ENCODE peak calls at places on chromosomes 5 and 9, in four cellular contexts. V is IMR-90, J is K562, S is GM12878. X is an unnamed sample.

GRCh38 chr5:170559296-170559695 is 55.5 kb downstream of the KCNIP1 start:
- DNase-seq in V (no peak), J (no peak), S (no peak), X (no peak)

GRCh38 chr5:128276537-128277216 is 193.1 kb downstream of the SLC12A2 start:
- DNase-seq in V (peak; percentile 20), J (no peak), S (no peak), X (peak; percentile 16)

GRCh38 chr9:3491450-3491849 is 34.4 kb downstream of the RFX3 start:
- DNase-seq in V (no peak), J (no peak), S (no peak), X (no peak)

GRCh38 chr5:91212336-91213092 is 170.6 kb downstream of the ARRDC3 start:
- DNase-seq in V (peak; percentile 94), J (no peak), S (no peak), X (no peak)

GRCh38 chr9:19967567-19968459 is 179.0 kb upstream of the SLC24A2 start:
- DNase-seq in V (no peak), J (no peak), S (no peak), X (no peak)

GRCh38 chr9:126080641-126081040 is 246.0 kb upstream of the MVB12B start:
- DNase-seq in V (no peak), J (no peak), S (no peak), X (no peak)

GRCh38 chr9:105572455-105572854 is 14.5 kb downstream of the FKTN start:
- DNase-seq in V (no peak), J (no peak), S (no peak), X (no peak)

GRCh38 chr5:78497573-78498533 is 137.4 kb downstream of the SCAMP1 start:
- DNase-seq in V (no peak), J (no peak), S (no peak), X (no peak)

GRCh38 chr9:133771486-133772482 is 33.6 kb upstream of the SARDH start:
- DNase-seq in V (no peak), J (no peak), S (no peak), X (no peak)

GRCh38 chr9:128689820-128690683 is 1.0 kb downstream of the SET start:
- DNase-seq in V (peak; percentile 37), J (peak; percentile 85), S (no peak), X (peak; percentile 15)

GRCh38 chr5:93883459-93883858 is 142.1 kb upstream of the POU5F2 start:
- DNase-seq in V (no peak), J (no peak), S (no peak), X (no peak)

GRCh38 chr5:163473613-163474243 is 13.3 kb downstream of the HMMR start:
- DNase-seq in V (no peak), J (no peak), S (no peak), X (peak; percentile 18)

GRCh38 chr5:98573834-98574233 is 199.6 kb upstream of the RGMB start:
- DNase-seq in V (no peak), J (no peak), S (no peak), X (no peak)

GRCh38 chr5:74361406-74362358 is 278.8 kb downstream of the ENC1 start:
- DNase-seq in V (no peak), J (no peak), S (no peak), X (no peak)

GRCh38 chr9:9003184-9003583 is 1203.6 kb upstream of the DMAC1 start:
- DNase-seq in V (no peak), J (no peak), S (no peak), X (no peak)

GRCh38 chr5:149254506-149254905 is 17.2 kb upstream of the AFAP1L1 start:
- DNase-seq in V (peak; percentile 48), J (no peak), S (no peak), X (no peak)

GRCh38 chr5:181173027-181173419 is 25.6 kb downstream of the OR2V2 start:
- DNase-seq in V (no peak), J (no peak), S (no peak), X (no peak)

GRCh38 chr5:140151068-140151718 is 23.8 kb upstream of the CYSTM1 start:
- DNase-seq in V (no peak), J (no peak), S (no peak), X (no peak)

GRCh38 chr9:129383415-129384088 is 205.5 kb upstream of the IER5L start:
- DNase-seq in V (peak; percentile 56), J (no peak), S (peak; percentile 38), X (peak; percentile 47)

GRCh38 chr9:129506892-129507291 is 114.0 kb downstream of the C9orf50 start:
- DNase-seq in V (peak; percentile 48), J (no peak), S (no peak), X (peak; percentile 29)

GRCh38 chr9:133638076-133638475 is 1.9 kb downstream of the DBH start:
- DNase-seq in V (no peak), J (no peak), S (no peak), X (no peak)

GRCh38 chr9:72441296-72442211 is 76.5 kb upstream of the ZFAND5 start:
- DNase-seq in V (peak; percentile 35), J (no peak), S (no peak), X (peak; percentile 43)

GRCh38 chr9:126838895-126839294 is 21.5 kb upstream of the ZBTB34 start:
- DNase-seq in V (no peak), J (no peak), S (peak; percentile 81), X (no peak)

GRCh38 chr9:91354846-91355245 is 6.9 kb downstream of the AUH start:
- DNase-seq in V (peak; percentile 43), J (no peak), S (no peak), X (no peak)

GRCh38 chr5:74630387-74631087 is 10.0 kb downstream of the ENC1 start:
- DNase-seq in V (peak; percentile 95), J (no peak), S (no peak), X (peak; percentile 90)

GRCh38 chr9:91757802-91758201 is 192.2 kb downstream of the ROR2 start:
- DNase-seq in V (no peak), J (no peak), S (no peak), X (no peak)

GRCh38 chr9:136538599-136539426 is 7.0 kb downstream of the NOTCH1 start:
- DNase-seq in V (no peak), J (no peak), S (no peak), X (peak; percentile 83)

GRCh38 chr5:131324311-131324710 is 60.5 kb downstream of the CDC42SE2 start:
- DNase-seq in V (no peak), J (no peak), S (no peak), X (no peak)

GRCh38 chr9:107929439-107929838 is 439.9 kb upstream of the KLF4 start:
- DNase-seq in V (peak; percentile 65), J (no peak), S (no peak), X (no peak)

DNA sequence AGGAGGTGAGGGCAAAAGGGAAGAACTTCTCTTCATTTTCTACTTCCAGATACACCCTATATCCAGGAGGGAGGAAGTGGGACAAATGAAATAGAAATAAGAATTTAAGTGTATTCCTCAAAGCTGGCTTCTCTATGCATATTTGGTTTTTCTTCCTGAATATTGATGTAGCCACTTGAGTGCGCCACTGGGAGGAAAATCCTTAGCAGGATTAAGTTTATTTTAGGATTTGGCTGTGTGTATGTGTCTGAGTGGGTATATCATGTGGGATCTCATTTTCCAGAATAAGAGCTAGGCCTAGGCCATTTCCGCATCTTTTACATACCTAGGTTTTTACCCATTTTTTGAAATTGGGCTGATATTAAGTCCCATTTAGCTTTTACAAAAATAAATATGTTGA is 42.5 kb downstream of the MAP1B start:
- DNase-seq in V (no peak), J (no peak), S (no peak), X (no peak)
- TF ChIP-seq CTCF in V (peak; percentile 29), J (peak; percentile 37), S (no peak), X (no peak)

DNA sequence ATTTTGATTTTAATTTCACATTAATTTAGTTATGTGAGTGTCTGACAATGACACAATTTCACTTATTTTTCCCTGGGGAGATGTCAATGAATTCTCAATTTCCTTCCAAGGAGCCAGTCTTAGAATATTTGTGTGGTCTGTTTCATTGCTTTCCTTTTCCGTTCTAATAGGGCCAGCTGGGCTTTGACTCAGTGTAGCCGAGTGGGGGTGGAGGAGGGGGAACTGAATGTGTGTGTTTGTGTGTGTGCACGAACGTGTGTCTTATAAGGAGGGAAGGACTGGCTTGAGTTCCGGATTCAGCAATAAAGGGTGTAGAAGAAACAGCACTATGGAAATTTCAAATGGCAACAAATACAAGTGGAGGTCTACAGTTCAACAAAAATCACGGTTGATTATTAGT is 100.1 kb downstream of the BASP1 start:
- DNase-seq in V (no peak), J (no peak), S (peak; percentile 25), X (no peak)
- TF ChIP-seq FOS in V (no peak), J (no peak), S (no peak), X (no peak)

GRCh38 chr5:151589878-151590570 is 1.1 kb downstream of the FAT2 start:
- DNase-seq in V (no peak), J (no peak), S (no peak), X (no peak)
- TF ChIP-seq CTCF in V (no peak), J (no peak), S (no peak), X (no peak)

GRCh38 chr9:135087899-135088347 is 455 bp downstream of the OLFM1 start:
- DNase-seq in V (no peak), J (no peak), S (no peak), X (no peak)

GRCh38 chr9:135085830-135086546 is 1.5 kb upstream of the OLFM1 start:
- DNase-seq in V (peak; percentile 43), J (peak; percentile 63), S (no peak), X (peak; percentile 72)

GRCh38 chr9:135086597-135087488 is 625 bp upstream of the OLFM1 start:
- DNase-seq in V (no peak), J (no peak), S (no peak), X (no peak)

GRCh38 chr9:135088348-135088978 is 995 bp downstream of the OLFM1 start:
- DNase-seq in V (no peak), J (no peak), S (no peak), X (no peak)

DNA sequence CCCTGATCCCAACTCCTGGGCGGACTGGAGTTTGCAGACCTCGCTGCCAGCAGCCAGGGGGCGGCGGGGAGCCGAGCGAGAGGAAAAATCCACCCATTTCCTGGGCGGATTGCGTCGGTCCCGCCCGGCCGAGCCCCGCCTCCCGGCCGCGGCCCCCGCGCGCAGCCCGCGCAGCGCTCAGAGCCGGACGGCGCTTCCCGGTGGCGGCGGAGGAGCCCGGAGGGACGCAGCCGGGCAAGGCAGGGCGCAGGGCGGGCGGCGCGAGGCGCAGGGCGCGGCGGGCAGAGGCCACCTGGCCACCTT is at the start of gene OLFM1:
- DNase-seq in V (peak; percentile 46), J (peak; percentile 47), S (no peak), X (peak; percentile 46)
- TF ChIP-seq FOS in V (no peak), J (no peak), S (no peak), X (no peak)

DNA sequence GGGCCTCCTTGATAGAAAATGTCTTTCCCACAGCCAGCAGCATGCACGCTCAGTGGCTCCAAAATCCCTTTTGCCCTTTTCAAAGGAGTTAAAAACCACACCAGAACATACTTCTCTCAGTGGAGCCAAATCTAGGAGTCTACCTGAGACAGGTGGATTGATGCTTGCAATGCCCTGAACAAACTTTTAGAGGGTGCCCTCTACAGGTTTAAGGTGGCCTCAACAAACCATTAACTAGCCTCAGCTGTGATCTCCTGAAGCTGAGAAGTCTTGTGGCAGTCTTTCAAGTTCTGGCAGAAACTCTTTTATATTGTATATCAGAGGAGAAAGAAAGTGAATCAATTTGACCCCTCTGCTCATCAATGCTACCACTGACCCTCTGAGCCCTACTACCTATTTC is 125.4 kb downstream of the MED27 start:
- DNase-seq in V (no peak), J (peak; percentile 7), S (no peak), X (no peak)
- TF ChIP-seq CTCF in V (peak; percentile 7), J (peak; percentile 47), S (peak; percentile 48), X (peak; percentile 24)

GRCh38 chr9:76576344-76576743 is 117.4 kb downstream of the GCNT1 start:
- DNase-seq in V (peak; percentile 66), J (no peak), S (peak; percentile 51), X (no peak)
- TF ChIP-seq FOS in V (no peak), J (no peak), S (no peak), X (no peak)